ENCODE peak calls at places on chromosomes 16 and 17, in five cellular contexts. E is GM23248, C is PC-3, O is neural progenitor cell, G is GM23338. H is an unnamed sample.

GRCh38 chr17:19977360-19978205 is at the start of gene AKAP10:
- DNase-seq in E (peak), C (peak), O (peak), G (peak), H (peak)

GRCh38 chr17:83198366-83199341 is 119.2 kb downstream of the METRNL start:
- DNase-seq in E (no peak), C (no peak), O (no peak), G (no peak), H (no peak)

GRCh38 chr16:84514874-84515835 is 10.7 kb upstream of the MEAK7 start:
- DNase-seq in E (no peak), C (no peak), O (peak), G (no peak), H (peak)

GRCh38 chr17:75683467-75684041 is 16.4 kb downstream of the SAP30BP start:
- DNase-seq in E (peak), C (peak), O (no peak), G (no peak), H (peak)

GRCh38 chr17:57357830-57358426 is 101.6 kb downstream of the MSI2 start:
- DNase-seq in E (no peak), C (peak), O (no peak), G (no peak), H (no peak)

GRCh38 chr17:22694362-22695227 is 1002.3 kb downstream of the KCNJ18 start:
- DNase-seq in E (no peak), C (no peak), O (no peak), G (peak), H (no peak)

GRCh38 chr16:85514601-85515318 is 98.4 kb upstream of the GSE1 start:
- DNase-seq in E (peak), C (peak), O (peak), G (peak), H (peak)

GRCh38 chr17:27244481-27245223 is 49.3 kb upstream of the WSB1 start:
- DNase-seq in E (peak), C (peak), O (peak), G (peak), H (peak)

GRCh38 chr17:57315061-57315851 is 58.9 kb downstream of the MSI2 start:
- DNase-seq in E (no peak), C (no peak), O (no peak), G (no peak), H (no peak)

GRCh38 chr17:265726-266125 is 84.3 kb upstream of the DOC2B start:
- DNase-seq in E (no peak), C (no peak), O (no peak), G (no peak), H (no peak)

GRCh38 chr17:64983708-64984107 is 64.4 kb upstream of the LRRC37A3 start:
- DNase-seq in E (no peak), C (no peak), O (no peak), G (no peak), H (no peak)
- H3K4me3 ChIP-seq in E (no peak), C (no peak), O (no peak), G (no peak), H (no peak)

GRCh38 chr16:785563-786535 is 2.3 kb downstream of the RPUSD1 start:
- DNase-seq in E (peak), C (peak), O (peak), G (peak), H (peak)
- TF ChIP-seq EZH2phosphoT487 in E (no peak), C (no peak), O (no peak), G (no peak), H (no peak)

DNA sequence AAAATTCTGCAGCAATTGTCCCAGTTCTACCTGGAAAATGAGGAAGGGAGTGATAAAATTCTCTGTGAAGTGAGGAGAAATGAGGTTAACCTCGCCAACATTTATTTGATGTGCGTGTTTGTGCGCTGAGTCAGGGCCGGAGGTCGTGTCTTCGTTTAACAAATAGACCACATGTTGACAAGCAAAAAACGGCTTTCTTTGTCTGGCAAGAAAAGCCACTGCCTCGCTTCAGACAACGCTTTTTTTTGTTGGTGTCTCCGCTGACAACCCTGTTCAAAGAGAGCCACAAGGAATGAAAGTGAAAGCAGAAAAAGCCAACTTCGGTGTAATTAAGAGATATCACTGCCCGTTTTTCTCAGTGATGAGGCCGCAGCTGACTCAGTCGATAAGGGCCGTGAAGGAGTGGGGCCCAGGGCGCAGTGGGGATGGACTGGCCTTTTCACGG is 510.6 kb downstream of the CDH13 start:
- DNase-seq in E (peak), C (peak), O (peak), G (no peak), H (peak)
- H2AFZ ChIP-seq in E (peak), C (peak), O (no peak), G (peak), H (peak)

GRCh38 chr16:3038896-3039295 is 2.2 kb upstream of the BICDL2 start:
- DNase-seq in E (no peak), C (no peak), O (no peak), G (no peak), H (peak)

GRCh38 chr16:3038256-3038655 is 1.5 kb upstream of the BICDL2 start:
- DNase-seq in E (peak), C (no peak), O (no peak), G (peak), H (peak)

GRCh38 chr16:3035972-3036725 is 595 bp downstream of the BICDL2 start:
- DNase-seq in E (no peak), C (no peak), O (no peak), G (peak), H (peak)

GRCh38 chr16:3035289-3035971 is 1.3 kb downstream of the BICDL2 start:
- DNase-seq in E (no peak), C (no peak), O (no peak), G (no peak), H (no peak)

DNA sequence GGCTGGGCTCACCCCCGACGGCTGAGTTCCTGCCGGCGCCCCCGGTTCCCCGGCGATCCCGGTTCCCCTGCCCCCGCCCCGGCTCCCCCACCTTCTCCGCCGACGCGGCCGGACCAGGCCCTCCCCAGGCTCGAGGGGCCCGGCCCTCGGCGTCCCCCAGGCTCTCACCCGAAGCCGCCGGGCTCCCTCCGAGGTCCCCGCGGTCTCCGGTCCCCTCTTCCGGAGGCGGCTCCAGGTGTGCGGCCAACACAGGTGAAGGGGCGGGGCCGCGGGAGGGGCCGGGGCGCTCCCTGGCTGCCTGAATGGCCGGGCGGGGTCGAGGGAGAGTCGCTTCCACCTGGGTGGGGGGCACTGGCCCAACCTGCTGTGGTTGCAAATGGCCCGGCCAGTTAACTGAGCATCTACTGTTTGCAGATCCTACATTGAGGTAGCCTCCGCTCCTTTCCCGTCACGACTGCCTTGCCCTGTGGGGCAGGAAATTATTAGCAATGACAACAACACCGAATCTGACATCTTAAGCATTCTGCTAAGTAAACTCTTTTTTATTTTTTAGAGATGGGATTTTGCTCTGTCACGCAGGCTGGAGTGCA is at the start of gene BICDL2:
- DNase-seq in E (no peak), C (peak), O (no peak), G (peak), H (peak)
- H3K4me3 ChIP-seq in E (no peak), C (peak), O (no peak), G (peak), H (peak)

H was measured in hepatocyte.